ENCODE peak calls at places on chromosomes 13 and 19, in five cellular contexts. R is aorta, L is ascending aorta, K is body of pancreas, Y is HAP-1. W is an unnamed sample. For H3K36me3, the result is how much of the 10 kb centered on the place peaks cover.

GRCh38 chr19:43820098-43820860 is 6.8 kb upstream of the ZNF283 start:
- DNase-seq in R (peak), L (peak), K (peak), Y (no peak), W (no peak)

GRCh38 chr19:46021531-46022041 is 1.3 kb downstream of the PGLYRP1 start:
- DNase-seq in R (no peak), L (no peak), K (no peak), Y (no peak), W (no peak)

GRCh38 chr19:15629003-15629880 is 11.5 kb upstream of the CYP4F3 start:
- DNase-seq in R (peak), L (peak), K (peak), Y (peak), W (peak)

GRCh38 chr13:106691861-106692260 is 123.9 kb upstream of the ARGLU1 start:
- DNase-seq in R (no peak), L (no peak), K (no peak), Y (no peak), W (no peak)

GRCh38 chr13:42990147-42990990 is 1.7 kb downstream of the EPSTI1 start:
- DNase-seq in R (no peak), L (no peak), K (no peak), Y (peak), W (no peak)

GRCh38 chr13:50189450-50189849 is 174.2 kb downstream of the KCNRG start:
- DNase-seq in R (no peak), L (no peak), K (no peak), Y (no peak), W (no peak)

GRCh38 chr19:43847246-43847645 is 20.1 kb downstream of the ZNF283 start:
- DNase-seq in R (no peak), L (no peak), K (no peak), Y (no peak), W (no peak)

GRCh38 chr13:44373601-44374347 is at the start of gene SERP2:
- DNase-seq in R (peak), L (no peak), K (no peak), Y (no peak), W (peak)

GRCh38 chr19:50693064-50693975 is 26.3 kb downstream of the SHANK1 start:
- DNase-seq in R (no peak), L (no peak), K (no peak), Y (no peak), W (no peak)

GRCh38 chr13:43573361-43573740 is 213.4 kb downstream of the ENOX1 start:
- DNase-seq in R (no peak), L (no peak), K (no peak), Y (peak), W (no peak)

GRCh38 chr19:28437390-28438346 is 775.3 kb downstream of the UQCRFS1 start:
- DNase-seq in R (no peak), L (no peak), K (no peak), Y (no peak), W (no peak)

GRCh38 chr19:46205183-46205984 is 24.2 kb upstream of the IGFL1 start:
- DNase-seq in R (peak), L (no peak), K (no peak), Y (no peak), W (no peak)

GRCh38 chr19:58519087-58519354 is 589 bp downstream of the ZBTB45 start:
- DNase-seq in R (no peak), L (peak), K (peak), Y (peak), W (peak)

GRCh38 chr13:90640976-90641375 is 706.5 kb upstream of the MIR17HG start:
- DNase-seq in R (no peak), L (no peak), K (no peak), Y (no peak), W (no peak)

GRCh38 chr19:51511353-51511752 is 9.8 kb upstream of the SIGLEC12 start:
- DNase-seq in R (no peak), L (no peak), K (no peak), Y (no peak), W (no peak)

GRCh38 chr19:45558399-45558878 is 26.2 kb downstream of the OPA3 start:
- DNase-seq in R (no peak), L (no peak), K (peak), Y (peak), W (no peak)

GRCh38 chr13:75841905-75842304 is 205.8 kb downstream of the LMO7 start:
- DNase-seq in R (no peak), L (no peak), K (no peak), Y (no peak), W (no peak)

GRCh38 chr19:46759817-46760333 is 13.6 kb upstream of the STRN4 start:
- DNase-seq in R (no peak), L (peak), K (no peak), Y (no peak), W (no peak)

GRCh38 chr13:95552539-95553270 is at the start of gene CLDN10:
- DNase-seq in R (peak), L (no peak), K (peak), Y (no peak), W (no peak)

GRCh38 chr19:39193785-39194184 is 3.0 kb upstream of the NCCRP1 start:
- DNase-seq in R (no peak), L (no peak), K (peak), Y (no peak), W (no peak)

GRCh38 chr13:21538753-21539152 is 65.2 kb downstream of the MICU2 start:
- DNase-seq in R (no peak), L (no peak), K (no peak), Y (no peak), W (no peak)

GRCh38 chr13:98155475-98156111 is 12.7 kb downstream of the FARP1 start:
- DNase-seq in R (no peak), L (no peak), K (no peak), Y (no peak), W (no peak)

GRCh38 chr19:1222394-1222793 is 15.4 kb downstream of the CBARP start:
- DNase-seq in R (no peak), L (no peak), K (no peak), Y (no peak), W (no peak)

GRCh38 chr19:57641715-57642234 is 8.8 kb downstream of the ZNF211 start:
- DNase-seq in R (no peak), L (no peak), K (no peak), Y (no peak), W (no peak)

GRCh38 chr13:109787135-109787954 is 962 bp upstream of the IRS2 start:
- DNase-seq in R (peak), L (peak), K (peak), Y (no peak), W (peak)

GRCh38 chr13:26132756-26133155 is 80.9 kb upstream of the SHISA2 start:
- DNase-seq in R (no peak), L (no peak), K (no peak), Y (no peak), W (no peak)

GRCh38 chr13:93230466-93230865 is 3.9 kb downstream of the GPC6 start:
- DNase-seq in R (no peak), L (no peak), K (no peak), Y (no peak), W (no peak)

GRCh38 chr19:1400281-1401137 is 833 bp downstream of the GAMT start:
- DNase-seq in R (peak), L (peak), K (peak), Y (no peak), W (no peak)

GRCh38 chr13:74066937-74067336 is 67.3 kb downstream of the KLF12 start:
- DNase-seq in R (no peak), L (no peak), K (no peak), Y (no peak), W (no peak)

GRCh38 chr13:41059466-41059865 is 1.8 kb upstream of the WBP4 start:
- DNase-seq in R (no peak), L (no peak), K (no peak), Y (no peak), W (no peak)

GRCh38 chr19:2421581-2422306 is 5.6 kb downstream of the TIMM13 start:
- DNase-seq in R (no peak), L (no peak), K (no peak), Y (no peak), W (no peak)

GRCh38 chr19:10861118-10861651 is 10.2 kb upstream of the CARM1 start:
- DNase-seq in R (no peak), L (no peak), K (peak), Y (peak), W (no peak)

DNA sequence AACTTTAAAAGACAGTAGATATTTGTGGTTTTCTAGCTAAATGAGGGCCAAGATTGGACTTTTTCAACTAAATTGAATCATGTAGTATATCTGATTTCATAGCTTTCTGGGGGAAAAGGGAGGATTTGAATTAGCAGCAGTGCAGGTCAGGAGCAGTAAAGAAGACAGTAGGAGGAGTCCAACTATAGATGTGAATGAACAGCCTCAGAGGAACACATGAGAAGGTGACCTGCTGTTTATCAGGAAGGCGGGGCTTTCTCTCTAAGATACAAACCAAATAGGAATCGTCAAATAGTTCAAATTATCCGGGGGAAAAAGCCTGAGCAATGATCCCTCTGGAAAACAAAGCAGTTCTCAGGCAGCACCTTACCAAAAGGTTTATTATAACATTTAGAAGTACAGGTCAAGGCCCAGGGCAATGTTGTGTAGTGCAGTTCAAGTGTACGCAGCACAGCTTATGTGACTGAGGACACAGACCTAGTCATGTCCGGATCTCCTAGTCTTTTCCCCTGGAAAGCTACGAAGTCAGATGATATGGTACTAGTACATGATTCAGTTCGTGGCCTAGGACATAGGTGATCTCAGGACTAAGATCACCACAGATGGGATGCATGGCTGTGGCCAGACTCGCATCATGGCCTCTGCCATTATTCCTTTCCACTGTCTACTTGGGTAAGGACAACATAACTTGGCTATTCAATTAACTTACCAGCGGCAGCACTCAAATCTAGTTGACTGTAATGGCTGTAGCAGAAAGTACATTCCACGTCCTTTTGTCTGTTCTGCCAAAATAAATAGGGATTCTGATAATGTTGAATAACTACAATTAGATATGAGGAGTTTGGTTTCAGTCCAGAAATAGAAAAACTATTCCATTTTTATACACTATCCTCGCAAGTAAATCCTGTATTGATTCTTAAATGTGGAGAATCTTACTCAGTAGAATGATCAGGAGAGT is 40.3 kb downstream of the MPHOSPH8 start:
- DNase-seq in R (no peak), L (no peak), K (no peak), Y (no peak), W (no peak)
- H3K36me3 ChIP-seq in R (under half), L (half or more), K (under half), Y (half or more), W (under half)

GRCh38 chr19:12939908-12940533 is 1.6 kb downstream of the CALR start:
- DNase-seq in R (no peak), L (no peak), K (no peak), Y (no peak), W (no peak)

GRCh38 chr19:12943437-12944044 is 2.1 kb upstream of the RAD23A start:
- DNase-seq in R (no peak), L (no peak), K (no peak), Y (no peak), W (no peak)

GRCh38 chr19:12939292-12939606 is 840 bp downstream of the CALR start:
- DNase-seq in R (no peak), L (no peak), K (no peak), Y (no peak), W (peak)

GRCh38 chr19:12938536-12939291 is at the start of gene CALR:
- DNase-seq in R (no peak), L (no peak), K (peak), Y (no peak), W (no peak)

DNA sequence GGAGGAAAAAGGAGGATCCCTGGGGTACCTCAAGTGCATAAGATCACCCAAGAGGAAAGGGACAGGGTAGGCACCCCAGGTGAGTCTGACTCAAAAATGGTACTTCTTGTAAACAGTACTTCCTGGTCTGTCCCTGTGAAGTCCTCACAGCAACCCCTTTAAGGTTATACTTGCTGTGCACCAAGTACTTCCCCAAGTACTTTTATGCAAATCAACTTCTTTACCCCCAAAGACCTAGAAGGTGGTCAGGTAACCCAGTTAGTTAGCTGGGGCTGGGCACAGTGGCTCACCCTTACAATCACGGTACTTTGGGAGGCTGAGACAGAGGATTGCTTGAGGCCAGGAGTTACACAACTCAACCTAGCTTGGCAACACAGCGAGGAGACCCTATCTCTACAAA is 2.5 kb downstream of the CALR start:
- DNase-seq in R (no peak), L (no peak), K (no peak), Y (no peak), W (no peak)
- H3K36me3 ChIP-seq in R (under half), L (under half), K (under half), Y (half or more), W (under half)

GRCh38 chr19:36225219-36225892 is 10.4 kb downstream of the ZNF146 start:
- DNase-seq in R (no peak), L (no peak), K (no peak), Y (no peak), W (no peak)

GRCh38 chr19:36221474-36221873 is 6.6 kb downstream of the ZNF146 start:
- DNase-seq in R (no peak), L (no peak), K (no peak), Y (no peak), W (no peak)

DNA sequence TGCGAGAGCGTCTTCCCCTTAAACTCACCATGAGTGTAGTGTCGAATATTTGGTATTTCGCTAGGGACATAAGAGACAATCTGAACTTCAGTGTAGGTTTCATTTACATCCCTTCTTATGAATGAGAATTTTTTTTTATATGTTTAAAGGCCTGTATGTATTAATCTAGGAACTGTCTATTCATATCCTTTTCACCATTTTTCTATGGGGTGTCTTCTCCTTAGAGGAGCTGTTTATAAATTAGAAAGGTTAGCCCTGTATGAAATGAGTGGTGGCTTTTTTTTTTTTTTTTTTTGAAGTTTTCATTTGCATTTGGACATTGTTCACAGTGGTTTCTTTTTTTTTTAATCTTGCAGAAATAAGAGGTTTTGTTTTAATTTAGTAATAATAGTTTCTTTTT is 7.6 kb downstream of the ZNF146 start:
- DNase-seq in R (no peak), L (no peak), K (no peak), Y (no peak), W (no peak)
- H3K36me3 ChIP-seq in R (under half), L (under half), K (under half), Y (half or more), W (under half)

GRCh38 chr19:5333581-5334365 is 6.8 kb downstream of the PTPRS start:
- DNase-seq in R (no peak), L (no peak), K (no peak), Y (no peak), W (no peak)

GRCh38 chr19:5335101-5335500 is 5.5 kb downstream of the PTPRS start:
- DNase-seq in R (no peak), L (no peak), K (no peak), Y (no peak), W (no peak)

GRCh38 chr19:5332501-5332900 is 8.1 kb downstream of the PTPRS start:
- DNase-seq in R (no peak), L (no peak), K (no peak), Y (no peak), W (no peak)

GRCh38 chr19:5335593-5335992 is 5.0 kb downstream of the PTPRS start:
- DNase-seq in R (no peak), L (no peak), K (no peak), Y (no peak), W (no peak)

GRCh38 chr19:5334366-5334739 is 6.3 kb downstream of the PTPRS start:
- DNase-seq in R (no peak), L (no peak), K (no peak), Y (no peak), W (no peak)
- H3K36me3 ChIP-seq in R (under half), L (under half), K (under half), Y (under half), W (under half)

DNA sequence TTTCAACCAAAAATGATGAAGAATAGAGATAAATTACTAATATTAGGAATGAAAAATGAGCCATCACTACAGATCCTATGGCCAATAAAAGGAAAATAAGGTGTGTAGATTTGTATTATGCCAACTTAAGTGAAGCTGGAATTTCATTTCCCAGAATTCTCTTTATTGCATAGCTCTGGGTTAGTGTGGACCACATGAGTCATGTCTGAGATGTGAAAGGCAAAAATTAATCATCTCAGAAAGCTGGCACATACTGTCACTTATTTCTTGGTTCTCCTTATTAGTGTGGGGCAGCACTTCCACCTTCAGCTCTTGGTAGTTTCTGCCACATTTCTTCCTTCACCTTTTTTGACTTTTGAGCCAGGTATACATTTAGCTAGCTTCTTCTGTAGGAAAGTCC is 82.6 kb downstream of the KATNAL1 start:
- DNase-seq in R (no peak), L (no peak), K (no peak), Y (no peak), W (no peak)
- H3K36me3 ChIP-seq in R (under half), L (under half), K (under half), Y (under half), W (under half)

GRCh38 chr19:18456279-18456678 is 18.3 kb upstream of the ISYNA1 start:
- DNase-seq in R (no peak), L (no peak), K (no peak), Y (no peak), W (no peak)
- H3K36me3 ChIP-seq in R (under half), L (under half), K (under half), Y (under half), W (under half)

DNA sequence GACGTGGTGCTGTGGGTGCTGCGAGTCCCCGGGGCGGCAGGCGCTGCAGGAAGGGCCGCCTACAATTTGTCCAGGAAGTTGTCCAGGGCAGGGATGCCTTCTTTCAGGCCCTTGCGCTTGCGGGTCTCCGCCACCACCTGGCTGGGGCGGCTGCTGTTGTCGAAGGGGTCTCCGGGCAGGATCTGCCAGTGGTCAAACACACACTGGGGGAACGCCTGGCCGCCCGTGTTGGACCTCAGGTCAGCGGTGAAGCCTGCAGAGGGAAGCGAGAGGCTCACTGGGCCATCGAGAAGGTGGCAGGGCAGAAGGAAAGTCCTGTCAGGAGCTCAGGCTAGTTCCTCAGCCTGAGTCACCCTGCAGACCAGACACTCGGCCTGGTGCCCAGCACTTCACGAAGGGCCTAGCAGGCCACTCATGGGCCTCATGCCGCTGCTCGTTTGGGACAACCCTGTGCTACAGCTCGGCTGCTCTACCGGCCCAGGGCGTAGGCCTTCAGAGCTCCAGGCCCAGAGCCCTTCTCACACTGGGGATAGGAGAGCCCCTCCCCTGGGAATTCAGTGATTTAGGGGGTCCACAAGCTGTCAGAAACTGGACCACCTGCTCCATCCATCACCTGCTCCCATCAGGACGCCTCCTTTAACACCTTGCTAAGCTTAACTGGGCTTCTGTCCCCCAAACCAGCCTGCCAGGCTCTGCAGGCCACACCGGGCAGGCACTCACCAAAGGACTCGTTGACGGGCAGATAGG is 5.8 kb upstream of the DAPK3 start:
- DNase-seq in R (no peak), L (no peak), K (peak), Y (no peak), W (peak)
- H3K36me3 ChIP-seq in R (under half), L (half or more), K (half or more), Y (half or more), W (under half)

W was measured in ovary.